ENCODE peak calls at places on chromosomes 7 and 10, in six cellular contexts. T is stimulated activated CD4-positive, alpha-beta T cell treated with anti-CD3 and anti-CD28 coated beads, Interleukin-4, amount 100 ng/mL, for 48 hours; Y is Right ventricle myocardium superior; I is NCI-H748 treated with DMSO at 0.1 percent for 48 hours; L is aorta; V is right atrium auricular region. Q is an unnamed sample.

GRCh38 chr10:17652585-17652984 is 8.6 kb downstream of the STAM start:
- DNase-seq in T (no peak), Y (no peak), I (no peak), L (no peak), V (no peak), Q (no peak)

GRCh38 chr7:101564778-101565211 is 64.3 kb downstream of the MYL10 start:
- DNase-seq in T (no peak), Y (no peak), I (no peak), L (no peak), V (no peak), Q (no peak)

GRCh38 chr7:117020605-117021002 is 67.3 kb downstream of the ST7 start:
- DNase-seq in T (no peak), Y (no peak), I (peak; percentile 46), L (no peak), V (no peak), Q (no peak)

GRCh38 chr7:121192834-121193233 is 136.0 kb upstream of the WNT16 start:
- DNase-seq in T (no peak), Y (no peak), I (no peak), L (no peak), V (no peak), Q (no peak)

GRCh38 chr7:11206131-11206921 is 232.7 kb downstream of the PHF14 start:
- DNase-seq in T (no peak), Y (no peak), I (peak; percentile 22), L (no peak), V (no peak), Q (no peak)

GRCh38 chr7:33761440-33762080 is 143.8 kb upstream of the BMPER start:
- DNase-seq in T (no peak), Y (no peak), I (no peak), L (no peak), V (no peak), Q (no peak)

GRCh38 chr10:20118119-20118518 is 301.9 kb downstream of the PLXDC2 start:
- DNase-seq in T (no peak), Y (no peak), I (no peak), L (no peak), V (no peak), Q (no peak)

GRCh38 chr10:86668297-86669165 is at the start of gene LDB3:
- DNase-seq in T (no peak), Y (peak; percentile 84), I (no peak), L (peak; percentile 92), V (peak; percentile 82), Q (peak; percentile 62)

GRCh38 chr10:63206997-63207952 is 74.1 kb downstream of the NRBF2 start:
- DNase-seq in T (no peak), Y (no peak), I (no peak), L (no peak), V (no peak), Q (no peak)

GRCh38 chr10:112797908-112798307 is 152.1 kb upstream of the TCF7L2 start:
- DNase-seq in T (no peak), Y (no peak), I (no peak), L (no peak), V (no peak), Q (no peak)

GRCh38 chr10:23516530-23516929 is 77.7 kb downstream of the OTUD1 start:
- DNase-seq in T (no peak), Y (no peak), I (no peak), L (no peak), V (no peak), Q (no peak)

GRCh38 chr7:68321776-68322496 is 1276.3 kb upstream of the AUTS2 start:
- DNase-seq in T (no peak), Y (no peak), I (no peak), L (no peak), V (no peak), Q (no peak)

GRCh38 chr7:75696263-75697037 is 42.3 kb downstream of the HIP1 start:
- DNase-seq in T (no peak), Y (no peak), I (no peak), L (peak; percentile 15), V (no peak), Q (no peak)

GRCh38 chr7:51067757-51068156 is 248.9 kb downstream of the COBL start:
- DNase-seq in T (peak; percentile 28), Y (peak; percentile 63), I (peak; percentile 5), L (no peak), V (peak; percentile 87), Q (peak; percentile 29)

GRCh38 chr10:50431118-50431517 is 179.8 kb upstream of the ASAH2 start:
- DNase-seq in T (no peak), Y (no peak), I (no peak), L (no peak), V (no peak), Q (no peak)

GRCh38 chr10:102436312-102436711 is 3.9 kb upstream of the CUEDC2 start:
- DNase-seq in T (no peak), Y (no peak), I (no peak), L (no peak), V (no peak), Q (no peak)

GRCh38 chr7:31373337-31374289 is 33.1 kb upstream of the NEUROD6 start:
- DNase-seq in T (no peak), Y (no peak), I (peak; percentile 32), L (no peak), V (no peak), Q (peak; percentile 41)

GRCh38 chr10:20215547-20216152 is 399.4 kb downstream of the PLXDC2 start:
- DNase-seq in T (no peak), Y (no peak), I (no peak), L (no peak), V (no peak), Q (no peak)

GRCh38 chr7:11604505-11604904 is 227.5 kb downstream of the THSD7A start:
- DNase-seq in T (no peak), Y (no peak), I (no peak), L (no peak), V (no peak), Q (no peak)

GRCh38 chr10:88994034-88994433 is 3.4 kb downstream of the FAS start:
- DNase-seq in T (no peak), Y (no peak), I (no peak), L (no peak), V (no peak), Q (no peak)

GRCh38 chr10:77913090-77913489 is 13.5 kb downstream of the DLG5 start:
- DNase-seq in T (no peak), Y (no peak), I (no peak), L (no peak), V (no peak), Q (no peak)

GRCh38 chr7:138029941-138030340 is 28.1 kb upstream of the CREB3L2 start:
- DNase-seq in T (no peak), Y (no peak), I (no peak), L (no peak), V (no peak), Q (no peak)

GRCh38 chr10:80477813-80478212 is 23.7 kb downstream of the TSPAN14 start:
- DNase-seq in T (no peak), Y (no peak), I (no peak), L (no peak), V (no peak), Q (no peak)

GRCh38 chr10:11015371-11015934 is 2.2 kb upstream of the CELF2 start:
- DNase-seq in T (no peak), Y (no peak), I (no peak), L (no peak), V (no peak), Q (no peak)

GRCh38 chr7:132489776-132490237 is 86.5 kb downstream of the PLXNA4 start:
- DNase-seq in T (no peak), Y (no peak), I (no peak), L (peak; percentile 25), V (no peak), Q (no peak)

GRCh38 chr7:22781230-22781711 is 41.4 kb downstream of the TOMM7 start:
- DNase-seq in T (no peak), Y (no peak), I (no peak), L (no peak), V (no peak), Q (no peak)

GRCh38 chr7:102028206-102028826 is 210.9 kb downstream of the CUX1 start:
- DNase-seq in T (no peak), Y (no peak), I (no peak), L (peak; percentile 47), V (no peak), Q (no peak)

Q was measured in DMS153.